ENCODE peak calls at places on chromosomes 12 and 14, in six cellular contexts. E, F, B, U, J and C are unnamed samples.

GRCh38 chr14:23638414-23639047 is 2.4 kb downstream of the DHRS2 start:
- DNase-seq in U (peak), J (no peak), E (no peak), F (no peak), B (no peak), C (no peak)

GRCh38 chr14:63761356-63762117 is 33.7 kb upstream of the SGPP1 start:
- DNase-seq in J (no peak), F (no peak), U (no peak), E (no peak), B (no peak), C (no peak)

GRCh38 chr14:100256339-100256895 is 17.5 kb downstream of the YY1 start:
- DNase-seq in F (no peak), J (no peak), U (no peak), B (no peak), E (no peak), C (no peak)

GRCh38 chr12:42090899-42091298 is 53.8 kb downstream of the GXYLT1 start:
- DNase-seq in E (no peak), B (no peak), J (no peak), U (no peak), F (no peak), C (peak)

GRCh38 chr12:19764408-19764807 is 325.1 kb downstream of the AEBP2 start:
- DNase-seq in F (no peak), U (no peak), B (no peak), E (no peak), J (no peak), C (peak)

GRCh38 chr12:61798778-61799177 is 461.4 kb upstream of the USP15 start:
- DNase-seq in B (no peak), J (no peak), E (no peak), U (no peak), F (no peak), C (no peak)

GRCh38 chr12:65464930-65465329 is 186.4 kb downstream of the MSRB3 start:
- DNase-seq in B (no peak), J (no peak), U (no peak), E (no peak), F (no peak), C (peak)

GRCh38 chr14:50762931-50763300 is 68.0 kb downstream of the NIN start:
- DNase-seq in J (no peak), U (no peak), F (no peak), B (no peak), E (no peak), C (no peak)

GRCh38 chr14:61218157-61218556 is 63.0 kb downstream of the TMEM30B start:
- DNase-seq in B (no peak), U (no peak), E (no peak), F (no peak), J (no peak), C (no peak)
- H2AFZ ChIP-seq in B (no peak), U (no peak), E (no peak), F (no peak), J (peak), C (no peak)

GRCh38 chr14:78593949-78594348 is 423.8 kb downstream of the NRXN3 start:
- DNase-seq in E (no peak), B (no peak), U (no peak), J (no peak), F (no peak), C (no peak)

GRCh38 chr14:78595797-78596196 is 425.6 kb downstream of the NRXN3 start:
- DNase-seq in E (no peak), U (no peak), J (no peak), F (no peak), B (no peak), C (peak)

DNA sequence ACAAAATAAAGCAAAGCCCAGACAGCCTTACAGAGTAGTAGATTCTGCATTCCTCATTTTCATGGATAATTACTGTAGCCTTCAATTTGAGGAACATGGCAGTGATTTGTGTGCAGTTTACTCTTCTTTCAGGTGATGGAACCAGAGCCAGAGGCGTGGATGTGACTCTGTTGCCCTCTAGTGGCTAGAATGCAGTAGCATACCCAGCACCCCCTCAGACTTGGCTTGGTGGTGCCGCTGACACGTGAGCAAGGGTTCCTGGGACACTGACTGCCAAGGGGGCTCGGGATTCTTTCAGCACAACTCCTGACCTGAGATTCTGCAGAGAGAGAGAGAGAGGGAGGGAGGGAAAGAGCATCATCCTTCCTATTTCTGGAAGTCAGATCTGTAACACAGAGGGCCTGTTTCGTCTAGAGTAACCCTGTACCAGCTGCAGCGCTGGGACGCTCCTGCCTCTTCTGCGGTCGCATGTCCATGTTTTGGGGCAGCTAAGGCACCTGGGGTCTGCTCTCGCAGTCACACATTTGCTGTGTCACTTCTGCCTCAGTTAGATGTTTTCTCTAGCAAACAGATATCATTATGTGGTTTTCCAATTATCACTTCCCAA is 428.0 kb downstream of the NRXN3 start:
- DNase-seq in J (peak), F (no peak), B (peak), E (peak), U (peak), C (peak)
- TF ChIP-seq MAX in J (peak), F (no peak), B (no peak), E (no peak), U (no peak), C (peak)

GRCh38 chr12:44804068-44804467 is 72.0 kb downstream of the NELL2 start:
- DNase-seq in B (no peak), J (no peak), F (no peak), U (no peak), E (no peak), C (no peak)
- TF ChIP-seq EZH2 in B (no peak), J (no peak), F (no peak), U (no peak), E (no peak), C (no peak)

GRCh38 chr12:101698782-101699347 is 1.4 kb downstream of the CHPT1 start:
- DNase-seq in E (no peak), J (no peak), U (no peak), B (peak), F (no peak), C (no peak)
- H2AFZ ChIP-seq in E (no peak), J (no peak), U (no peak), B (peak), F (peak), C (peak)

GRCh38 chr12:96879301-96879700 is 27.8 kb upstream of the NEDD1 start:
- DNase-seq in E (no peak), F (no peak), J (no peak), B (no peak), U (no peak), C (no peak)
- TF ChIP-seq MAX in E (no peak), F (no peak), J (no peak), B (no peak), U (no peak), C (no peak)

DNA sequence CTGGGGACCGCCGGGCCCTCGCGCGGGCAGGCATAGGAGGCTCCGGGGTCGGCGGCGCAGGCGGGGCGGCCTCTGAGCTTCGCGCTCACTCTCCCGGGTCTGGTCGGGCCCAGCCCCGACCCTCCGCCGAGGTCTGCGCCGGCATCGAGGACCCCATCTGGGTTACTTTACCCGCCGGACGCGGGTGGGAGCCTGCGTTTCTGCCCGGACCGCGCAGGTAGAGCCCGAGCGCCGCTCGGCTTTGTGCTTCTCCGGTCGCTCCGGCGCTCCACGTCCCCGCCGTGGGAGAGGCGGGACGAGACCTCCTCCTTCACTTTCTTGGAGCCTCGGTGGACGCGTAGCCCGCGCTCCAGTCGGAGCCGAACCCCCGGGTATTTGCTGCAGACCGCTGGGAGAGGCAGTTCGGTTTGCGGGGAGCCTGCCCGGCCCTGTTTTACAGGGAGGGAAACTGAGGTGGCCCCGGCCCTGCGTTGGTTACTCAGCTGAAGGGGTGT is 63.2 kb downstream of the FBXL14 start:
- DNase-seq in E (no peak), F (no peak), J (no peak), B (peak), U (no peak), C (no peak)
- TF ChIP-seq EZH2 in E (no peak), F (no peak), J (peak), B (no peak), U (peak), C (peak)

GRCh38 chr14:77086951-77087350 is 11.1 kb upstream of the CIPC start:
- DNase-seq in U (no peak), J (no peak), B (no peak), F (no peak), E (no peak), C (no peak)

GRCh38 chr14:77087631-77088030 is 10.4 kb upstream of the CIPC start:
- DNase-seq in F (no peak), E (no peak), J (no peak), B (no peak), U (no peak), C (no peak)

GRCh38 chr14:77088219-77088618 is 9.8 kb upstream of the CIPC start:
- DNase-seq in F (no peak), J (peak), B (no peak), U (no peak), E (peak), C (no peak)

GRCh38 chr14:77086017-77086727 is 11.9 kb upstream of the CIPC start:
- DNase-seq in F (no peak), E (no peak), U (peak), B (no peak), J (no peak), C (no peak)

GRCh38 chr14:77088645-77089044 is 9.4 kb upstream of the CIPC start:
- DNase-seq in E (no peak), B (no peak), F (no peak), J (no peak), U (no peak), C (no peak)
- H2AFZ ChIP-seq in E (peak), B (no peak), F (no peak), J (no peak), U (no peak), C (no peak)

DNA sequence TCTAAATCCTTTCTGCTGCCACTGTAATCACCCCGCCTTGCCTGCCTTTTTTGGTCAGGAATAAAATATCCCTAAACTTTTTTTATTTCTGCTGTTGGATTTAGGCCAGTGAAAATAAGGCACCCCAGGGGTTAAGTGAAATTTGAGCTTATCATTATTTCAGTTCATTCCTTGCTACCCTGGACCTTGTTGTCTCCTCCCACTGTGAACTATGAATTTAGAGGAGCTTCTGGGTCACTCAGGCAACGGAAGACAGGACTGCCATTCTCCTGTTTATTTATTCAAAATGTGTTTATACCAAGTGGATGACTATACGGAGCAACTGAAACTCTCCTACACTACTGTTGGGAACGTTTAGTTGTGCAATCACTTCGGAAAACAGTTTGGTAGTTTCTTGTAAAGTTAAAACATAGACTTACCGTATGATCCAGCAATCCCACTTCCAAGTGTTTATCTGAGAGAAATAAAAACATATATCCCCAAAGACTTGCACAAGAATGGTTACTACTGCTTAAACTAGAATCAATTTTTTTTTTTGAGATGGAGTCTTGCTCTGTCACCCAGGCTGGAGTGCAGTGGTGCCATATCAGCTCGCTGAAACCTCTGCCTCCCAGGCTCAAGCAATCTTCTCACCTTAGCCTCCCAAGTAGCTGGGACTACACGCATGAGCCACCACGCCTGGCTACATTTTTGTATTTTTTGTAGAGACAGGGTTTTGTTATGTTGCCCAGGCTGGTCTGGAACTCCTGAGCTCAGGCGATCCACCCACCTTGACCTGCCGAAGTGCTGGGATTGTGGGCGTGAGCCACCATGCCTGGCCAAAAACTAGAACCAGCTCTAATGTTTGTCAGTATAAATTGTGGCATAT is 2.3 kb upstream of the TRAFD1 start:
- DNase-seq in E (no peak), J (no peak), B (peak), U (peak), F (no peak), C (no peak)
- TF ChIP-seq MAX in E (no peak), J (no peak), B (no peak), U (no peak), F (no peak), C (no peak)

GRCh38 chr12:57224278-57224972 is 5.1 kb upstream of the SHMT2 start:
- DNase-seq in E (no peak), J (no peak), B (no peak), U (no peak), F (no peak), C (no peak)
- TF ChIP-seq EZH2 in E (no peak), J (no peak), B (no peak), U (no peak), F (no peak), C (no peak)